ENCODE peak calls at places on chromosome 14, in eight cellular contexts. One of them, this sample, is unnamed.

GRCh38 chr14:47009615-47010014 is 358.0 kb upstream of the RPL10L start:
- DNase-seq in lower leg skin: no peak
- DNase-seq in cardiac fibroblast: no peak
- DNase-seq in brain microvascular endothelial cell: no peak
- DNase-seq in GM12864: no peak
- DNase-seq in bronchial epithelial cell: no peak
- DNase-seq in AG10803: no peak
- DNase-seq in AG09309: no peak
- DNase-seq in this sample: no peak

GRCh38 chr14:94680498-94681288 is 68.5 kb downstream of the SERPINA3 start:
- DNase-seq in lower leg skin: peak; percentile 74
- DNase-seq in cardiac fibroblast: no peak
- DNase-seq in brain microvascular endothelial cell: no peak
- DNase-seq in GM12864: no peak
- DNase-seq in bronchial epithelial cell: no peak
- DNase-seq in AG10803: no peak
- DNase-seq in AG09309: no peak
- DNase-seq in this sample: no peak

GRCh38 chr14:94601961-94602391 is 10.2 kb upstream of the SERPINA3 start:
- DNase-seq in lower leg skin: peak; percentile 94
- DNase-seq in cardiac fibroblast: peak; percentile 97
- DNase-seq in brain microvascular endothelial cell: peak; percentile 80
- DNase-seq in GM12864: no peak
- DNase-seq in bronchial epithelial cell: peak; percentile 80
- DNase-seq in AG10803: peak; percentile 89
- DNase-seq in AG09309: peak; percentile 59
- DNase-seq in this sample: peak; percentile 37

GRCh38 chr14:98711453-98711852 is 560.5 kb downstream of the BCL11B start:
- DNase-seq in lower leg skin: no peak
- DNase-seq in cardiac fibroblast: no peak
- DNase-seq in brain microvascular endothelial cell: no peak
- DNase-seq in GM12864: no peak
- DNase-seq in bronchial epithelial cell: peak; percentile 24
- DNase-seq in AG10803: no peak
- DNase-seq in AG09309: no peak
- DNase-seq in this sample: no peak

GRCh38 chr14:65533736-65534404 is 121.3 kb downstream of the FUT8 start:
- DNase-seq in lower leg skin: no peak
- DNase-seq in cardiac fibroblast: no peak
- DNase-seq in brain microvascular endothelial cell: no peak
- DNase-seq in GM12864: no peak
- DNase-seq in bronchial epithelial cell: no peak
- DNase-seq in AG10803: no peak
- DNase-seq in AG09309: no peak
- DNase-seq in this sample: no peak

GRCh38 chr14:68285421-68286179 is 466.0 kb downstream of the RAD51B start:
- DNase-seq in lower leg skin: no peak
- DNase-seq in cardiac fibroblast: no peak
- DNase-seq in brain microvascular endothelial cell: no peak
- DNase-seq in GM12864: no peak
- DNase-seq in bronchial epithelial cell: no peak
- DNase-seq in AG10803: peak; percentile 73
- DNase-seq in AG09309: no peak
- DNase-seq in this sample: no peak

GRCh38 chr14:19828314-19828713 is 24.7 kb downstream of the OR4N2 start:
- DNase-seq in lower leg skin: no peak
- DNase-seq in cardiac fibroblast: no peak
- DNase-seq in brain microvascular endothelial cell: no peak
- DNase-seq in GM12864: no peak
- DNase-seq in bronchial epithelial cell: no peak
- DNase-seq in AG10803: no peak
- DNase-seq in AG09309: no peak
- DNase-seq in this sample: no peak

GRCh38 chr14:77800814-77801213 is 905 bp downstream of the ADCK1 start:
- DNase-seq in lower leg skin: no peak
- DNase-seq in cardiac fibroblast: no peak
- DNase-seq in brain microvascular endothelial cell: no peak
- DNase-seq in GM12864: no peak
- DNase-seq in bronchial epithelial cell: no peak
- DNase-seq in AG10803: no peak
- DNase-seq in AG09309: no peak
- DNase-seq in this sample: no peak

GRCh38 chr14:70782361-70782760 is 27.0 kb downstream of the MAP3K9 start:
- DNase-seq in lower leg skin: peak; percentile 9
- DNase-seq in cardiac fibroblast: no peak
- DNase-seq in brain microvascular endothelial cell: peak; percentile 56
- DNase-seq in GM12864: no peak
- DNase-seq in bronchial epithelial cell: peak; percentile 100
- DNase-seq in AG10803: peak; percentile 11
- DNase-seq in AG09309: peak; percentile 31
- DNase-seq in this sample: peak; percentile 59

GRCh38 chr14:60161176-60162107 is 3.8 kb downstream of the DHRS7 start:
- DNase-seq in lower leg skin: peak; percentile 85
- DNase-seq in cardiac fibroblast: peak; percentile 13
- DNase-seq in brain microvascular endothelial cell: no peak
- DNase-seq in GM12864: no peak
- DNase-seq in bronchial epithelial cell: peak; percentile 88
- DNase-seq in AG10803: peak; percentile 87
- DNase-seq in AG09309: peak; percentile 13
- DNase-seq in this sample: no peak
- H3K4me3 ChIP-seq in lower leg skin: no peak overlapping the region
- H3K4me3 ChIP-seq in cardiac fibroblast: no peak overlapping the region
- H3K4me3 ChIP-seq in brain microvascular endothelial cell: no peak overlapping the region
- H3K4me3 ChIP-seq in GM12864: no peak overlapping the region
- H3K4me3 ChIP-seq in bronchial epithelial cell: no peak overlapping the region
- H3K4me3 ChIP-seq in AG10803: no peak overlapping the region
- H3K4me3 ChIP-seq in AG09309: no peak overlapping the region
- H3K4me3 ChIP-seq in this sample: no peak overlapping the region

GRCh38 chr14:36505892-36506731 is 13.9 kb downstream of the NKX2-1 start:
- DNase-seq in lower leg skin: no peak
- DNase-seq in cardiac fibroblast: no peak
- DNase-seq in brain microvascular endothelial cell: no peak
- DNase-seq in GM12864: no peak
- DNase-seq in bronchial epithelial cell: no peak
- DNase-seq in AG10803: no peak
- DNase-seq in AG09309: no peak
- DNase-seq in this sample: no peak
- TF ChIP-seq CTCF in lower leg skin: no peak
- TF ChIP-seq CTCF in cardiac fibroblast: no peak
- TF ChIP-seq CTCF in brain microvascular endothelial cell: peak; percentile 8
- TF ChIP-seq CTCF in GM12864: no peak
- TF ChIP-seq CTCF in bronchial epithelial cell: peak; percentile 42
- TF ChIP-seq CTCF in AG10803: no peak
- TF ChIP-seq CTCF in AG09309: no peak
- TF ChIP-seq CTCF in this sample: peak; percentile 13

GRCh38 chr14:31083781-31084180 is 57.6 kb upstream of the STRN3 start:
- DNase-seq in lower leg skin: no peak
- DNase-seq in cardiac fibroblast: no peak
- DNase-seq in brain microvascular endothelial cell: no peak
- DNase-seq in GM12864: no peak
- DNase-seq in bronchial epithelial cell: no peak
- DNase-seq in AG10803: no peak
- DNase-seq in AG09309: no peak
- DNase-seq in this sample: no peak
- H3K4me3 ChIP-seq in lower leg skin: no peak overlapping the region
- H3K4me3 ChIP-seq in cardiac fibroblast: no peak overlapping the region
- H3K4me3 ChIP-seq in brain microvascular endothelial cell: no peak overlapping the region
- H3K4me3 ChIP-seq in GM12864: no peak overlapping the region
- H3K4me3 ChIP-seq in bronchial epithelial cell: no peak overlapping the region
- H3K4me3 ChIP-seq in AG10803: no peak overlapping the region
- H3K4me3 ChIP-seq in AG09309: no peak overlapping the region
- H3K4me3 ChIP-seq in this sample: no peak overlapping the region

DNA sequence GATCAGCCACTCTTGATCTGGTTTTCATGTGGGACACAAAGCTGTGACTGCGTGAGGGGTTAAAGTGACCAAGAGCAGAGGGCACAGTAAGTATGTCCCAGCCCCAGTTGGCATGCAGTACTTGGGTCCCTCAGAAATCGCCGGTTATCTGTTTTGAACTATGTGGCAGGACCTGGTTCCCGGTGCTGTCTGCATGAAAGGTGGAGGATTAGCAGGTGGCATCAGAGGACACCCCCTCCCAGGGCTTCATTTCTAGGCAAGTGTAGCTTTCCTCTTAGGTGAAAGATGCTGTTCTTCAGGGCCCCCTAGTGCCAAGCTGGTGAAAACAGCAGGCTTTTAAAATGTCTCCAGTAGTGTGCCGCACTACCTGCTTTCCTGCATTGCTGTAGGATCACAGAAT is 57.1 kb downstream of the ATG14 start:
- DNase-seq in lower leg skin: no peak
- DNase-seq in cardiac fibroblast: peak; percentile 71
- DNase-seq in brain microvascular endothelial cell: peak; percentile 42
- DNase-seq in GM12864: no peak
- DNase-seq in bronchial epithelial cell: peak; percentile 47
- DNase-seq in AG10803: peak; percentile 24
- DNase-seq in AG09309: no peak
- DNase-seq in this sample: no peak
- TF ChIP-seq CTCF in lower leg skin: no peak
- TF ChIP-seq CTCF in cardiac fibroblast: peak; percentile 67
- TF ChIP-seq CTCF in brain microvascular endothelial cell: peak; percentile 83
- TF ChIP-seq CTCF in GM12864: peak; percentile 77
- TF ChIP-seq CTCF in bronchial epithelial cell: peak; percentile 69
- TF ChIP-seq CTCF in AG10803: peak; percentile 57
- TF ChIP-seq CTCF in AG09309: peak; percentile 66
- TF ChIP-seq CTCF in this sample: peak; percentile 86

GRCh38 chr14:104602933-104603325 is 1.6 kb downstream of the TMEM179 start:
- DNase-seq in lower leg skin: no peak
- DNase-seq in cardiac fibroblast: no peak
- DNase-seq in brain microvascular endothelial cell: no peak
- DNase-seq in GM12864: no peak
- DNase-seq in bronchial epithelial cell: no peak
- DNase-seq in AG10803: no peak
- DNase-seq in AG09309: no peak
- DNase-seq in this sample: no peak

GRCh38 chr14:104604461-104605449 is at the start of gene TMEM179:
- DNase-seq in lower leg skin: peak; percentile 80
- DNase-seq in cardiac fibroblast: peak; percentile 14
- DNase-seq in brain microvascular endothelial cell: no peak
- DNase-seq in GM12864: no peak
- DNase-seq in bronchial epithelial cell: no peak
- DNase-seq in AG10803: no peak
- DNase-seq in AG09309: no peak
- DNase-seq in this sample: no peak

GRCh38 chr14:104602315-104602932 is 2.1 kb downstream of the TMEM179 start:
- DNase-seq in lower leg skin: no peak
- DNase-seq in cardiac fibroblast: no peak
- DNase-seq in brain microvascular endothelial cell: no peak
- DNase-seq in GM12864: no peak
- DNase-seq in bronchial epithelial cell: no peak
- DNase-seq in AG10803: no peak
- DNase-seq in AG09309: no peak
- DNase-seq in this sample: no peak

GRCh38 chr14:104601786-104602185 is 2.8 kb downstream of the TMEM179 start:
- DNase-seq in lower leg skin: no peak
- DNase-seq in cardiac fibroblast: peak; percentile 14
- DNase-seq in brain microvascular endothelial cell: no peak
- DNase-seq in GM12864: no peak
- DNase-seq in bronchial epithelial cell: no peak
- DNase-seq in AG10803: peak; percentile 48
- DNase-seq in AG09309: no peak
- DNase-seq in this sample: no peak

GRCh38 chr14:104603623-104604401 is 760 bp downstream of the TMEM179 start:
- DNase-seq in lower leg skin: no peak
- DNase-seq in cardiac fibroblast: no peak
- DNase-seq in brain microvascular endothelial cell: no peak
- DNase-seq in GM12864: no peak
- DNase-seq in bronchial epithelial cell: no peak
- DNase-seq in AG10803: no peak
- DNase-seq in AG09309: no peak
- DNase-seq in this sample: no peak
- H3K4me3 ChIP-seq in lower leg skin: no peak overlapping the region
- H3K4me3 ChIP-seq in cardiac fibroblast: no peak overlapping the region
- H3K4me3 ChIP-seq in brain microvascular endothelial cell: no peak overlapping the region
- H3K4me3 ChIP-seq in GM12864: no peak overlapping the region
- H3K4me3 ChIP-seq in bronchial epithelial cell: no peak overlapping the region
- H3K4me3 ChIP-seq in AG10803: no peak overlapping the region
- H3K4me3 ChIP-seq in AG09309: no peak overlapping the region
- H3K4me3 ChIP-seq in this sample: no peak overlapping the region

DNA sequence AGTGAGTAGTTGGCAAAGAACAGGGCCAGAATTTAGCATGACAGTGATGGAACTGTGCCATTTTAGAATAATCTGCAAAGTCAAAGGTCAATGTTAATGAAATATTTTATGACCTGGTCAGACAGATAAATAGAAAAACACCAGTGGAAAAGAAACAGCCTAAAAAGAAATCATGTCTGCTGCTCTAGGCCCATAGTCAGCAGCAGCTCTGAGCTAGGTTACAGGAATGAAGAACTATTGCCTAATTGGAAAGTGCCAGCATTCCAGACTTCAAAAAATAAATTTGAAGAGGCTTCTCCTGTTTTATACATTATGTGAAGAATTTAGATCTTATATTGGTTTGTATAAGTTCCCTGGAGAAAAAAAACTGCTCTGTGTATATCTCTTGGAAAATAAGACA is 9.8 kb downstream of the NPC2 start:
- DNase-seq in lower leg skin: no peak
- DNase-seq in cardiac fibroblast: peak; percentile 29
- DNase-seq in brain microvascular endothelial cell: no peak
- DNase-seq in GM12864: no peak
- DNase-seq in bronchial epithelial cell: no peak
- DNase-seq in AG10803: peak; percentile 45
- DNase-seq in AG09309: no peak
- DNase-seq in this sample: no peak
- TF ChIP-seq CTCF in lower leg skin: no peak
- TF ChIP-seq CTCF in cardiac fibroblast: no peak
- TF ChIP-seq CTCF in brain microvascular endothelial cell: no peak
- TF ChIP-seq CTCF in GM12864: no peak
- TF ChIP-seq CTCF in bronchial epithelial cell: no peak
- TF ChIP-seq CTCF in AG10803: no peak
- TF ChIP-seq CTCF in AG09309: no peak
- TF ChIP-seq CTCF in this sample: no peak

This sample was measured in epithelial cell of proximal tubule.